ENCODE peak calls at places on chromosomes 7 and 10, in eight cellular contexts. One of them, this sample, is unnamed. For H3K36me3 and H3K4me1, the result is how much of the 10 kb centered on the place peaks cover.

GRCh38 chr10:31645786-31646185 is 282.8 kb downstream of the ARHGAP12 start:
- DNase-seq in Panc1: no peak
- DNase-seq in hepatocyte: no peak
- DNase-seq in neuronal stem cell: no peak
- DNase-seq in stomach: no peak
- DNase-seq in cardiac muscle cell: no peak
- DNase-seq in Peyer's patch: no peak
- DNase-seq in astrocyte: peak
- DNase-seq in this sample: peak

GRCh38 chr10:22717728-22718127 is 3.4 kb upstream of the PIP4K2A start:
- DNase-seq in neuronal stem cell: no peak
- DNase-seq in hepatocyte: no peak
- DNase-seq in Panc1: no peak
- DNase-seq in Peyer's patch: no peak
- DNase-seq in cardiac muscle cell: no peak
- DNase-seq in astrocyte: no peak
- DNase-seq in stomach: no peak
- DNase-seq in this sample: no peak

GRCh38 chr7:2530076-2530967 is 10.7 kb downstream of the LFNG start:
- DNase-seq in hepatocyte: no peak
- DNase-seq in neuronal stem cell: no peak
- DNase-seq in cardiac muscle cell: no peak
- DNase-seq in Peyer's patch: peak
- DNase-seq in stomach: no peak
- DNase-seq in astrocyte: no peak
- DNase-seq in Panc1: no peak
- DNase-seq in this sample: no peak

GRCh38 chr10:126122856-126123255 is 226.5 kb downstream of the FANK1 start:
- DNase-seq in stomach: no peak
- DNase-seq in cardiac muscle cell: no peak
- DNase-seq in hepatocyte: no peak
- DNase-seq in astrocyte: peak
- DNase-seq in neuronal stem cell: no peak
- DNase-seq in Panc1: no peak
- DNase-seq in Peyer's patch: no peak
- DNase-seq in this sample: no peak

GRCh38 chr10:35667971-35668370 is 25.9 kb upstream of the FZD8 start:
- DNase-seq in cardiac muscle cell: no peak
- DNase-seq in Peyer's patch: no peak
- DNase-seq in stomach: no peak
- DNase-seq in Panc1: no peak
- DNase-seq in hepatocyte: no peak
- DNase-seq in neuronal stem cell: no peak
- DNase-seq in astrocyte: no peak
- DNase-seq in this sample: no peak

GRCh38 chr7:7347045-7347444 is 164.7 kb downstream of the C1GALT1 start:
- DNase-seq in hepatocyte: no peak
- DNase-seq in cardiac muscle cell: no peak
- DNase-seq in stomach: no peak
- DNase-seq in astrocyte: no peak
- DNase-seq in Peyer's patch: no peak
- DNase-seq in neuronal stem cell: no peak
- DNase-seq in Panc1: no peak
- DNase-seq in this sample: no peak

GRCh38 chr10:101576229-101576863 is 11.7 kb downstream of the POLL start:
- DNase-seq in stomach: no peak
- DNase-seq in neuronal stem cell: no peak
- DNase-seq in cardiac muscle cell: no peak
- DNase-seq in astrocyte: no peak
- DNase-seq in hepatocyte: no peak
- DNase-seq in Panc1: no peak
- DNase-seq in Peyer's patch: no peak
- DNase-seq in this sample: peak

GRCh38 chr7:82325416-82325815 is 118.2 kb downstream of the CACNA2D1 start:
- DNase-seq in cardiac muscle cell: no peak
- DNase-seq in Peyer's patch: no peak
- DNase-seq in astrocyte: peak
- DNase-seq in neuronal stem cell: no peak
- DNase-seq in stomach: no peak
- DNase-seq in Panc1: no peak
- DNase-seq in hepatocyte: no peak
- DNase-seq in this sample: no peak

GRCh38 chr7:6613706-6614105 is 1.7 kb upstream of the ZNF853 start:
- DNase-seq in Panc1: no peak
- DNase-seq in astrocyte: no peak
- DNase-seq in Peyer's patch: no peak
- DNase-seq in neuronal stem cell: no peak
- DNase-seq in hepatocyte: no peak
- DNase-seq in stomach: no peak
- DNase-seq in cardiac muscle cell: no peak
- DNase-seq in this sample: no peak

GRCh38 chr7:122056977-122057376 is 87.1 kb downstream of the AASS start:
- DNase-seq in astrocyte: no peak
- DNase-seq in cardiac muscle cell: peak
- DNase-seq in neuronal stem cell: no peak
- DNase-seq in stomach: no peak
- DNase-seq in hepatocyte: no peak
- DNase-seq in Panc1: no peak
- DNase-seq in Peyer's patch: no peak
- DNase-seq in this sample: no peak

GRCh38 chr10:47243791-47244190 is 56.2 kb upstream of the GDF10 start:
- DNase-seq in neuronal stem cell: no peak
- DNase-seq in cardiac muscle cell: no peak
- DNase-seq in astrocyte: no peak
- DNase-seq in stomach: no peak
- DNase-seq in Peyer's patch: no peak
- DNase-seq in hepatocyte: no peak
- DNase-seq in Panc1: no peak
- DNase-seq in this sample: no peak

GRCh38 chr10:48406204-48406603 is 99.7 kb downstream of the MAPK8 start:
- DNase-seq in neuronal stem cell: no peak
- DNase-seq in cardiac muscle cell: peak
- DNase-seq in Panc1: peak
- DNase-seq in astrocyte: peak
- DNase-seq in hepatocyte: peak
- DNase-seq in Peyer's patch: no peak
- DNase-seq in stomach: no peak
- DNase-seq in this sample: peak

GRCh38 chr7:128393526-128394330 is 16.1 kb downstream of the IMPDH1 start:
- DNase-seq in cardiac muscle cell: no peak
- DNase-seq in hepatocyte: no peak
- DNase-seq in stomach: no peak
- DNase-seq in Panc1: no peak
- DNase-seq in astrocyte: no peak
- DNase-seq in Peyer's patch: no peak
- DNase-seq in neuronal stem cell: no peak
- DNase-seq in this sample: no peak

GRCh38 chr10:114100848-114101741 is 57.4 kb downstream of the ADRB1 start:
- DNase-seq in Panc1: no peak
- DNase-seq in Peyer's patch: peak
- DNase-seq in astrocyte: peak
- DNase-seq in neuronal stem cell: no peak
- DNase-seq in cardiac muscle cell: peak
- DNase-seq in hepatocyte: peak
- DNase-seq in stomach: no peak
- DNase-seq in this sample: peak

GRCh38 chr10:61465807-61466425 is 12.7 kb upstream of the TMEM26 start:
- DNase-seq in Panc1: no peak
- DNase-seq in hepatocyte: no peak
- DNase-seq in astrocyte: no peak
- DNase-seq in cardiac muscle cell: peak
- DNase-seq in stomach: no peak
- DNase-seq in Peyer's patch: no peak
- DNase-seq in neuronal stem cell: no peak
- DNase-seq in this sample: peak

GRCh38 chr7:55158983-55159382 is 140.2 kb downstream of the EGFR start:
- DNase-seq in astrocyte: no peak
- DNase-seq in hepatocyte: no peak
- DNase-seq in cardiac muscle cell: no peak
- DNase-seq in stomach: no peak
- DNase-seq in Panc1: no peak
- DNase-seq in Peyer's patch: no peak
- DNase-seq in neuronal stem cell: no peak
- DNase-seq in this sample: no peak
- H3K36me3 ChIP-seq in astrocyte: under half
- H3K36me3 ChIP-seq in hepatocyte: under half
- H3K36me3 ChIP-seq in cardiac muscle cell: under half
- H3K36me3 ChIP-seq in stomach: half or more
- H3K36me3 ChIP-seq in Panc1: under half
- H3K36me3 ChIP-seq in Peyer's patch: under half
- H3K36me3 ChIP-seq in neuronal stem cell: under half
- H3K36me3 ChIP-seq in this sample: under half

DNA sequence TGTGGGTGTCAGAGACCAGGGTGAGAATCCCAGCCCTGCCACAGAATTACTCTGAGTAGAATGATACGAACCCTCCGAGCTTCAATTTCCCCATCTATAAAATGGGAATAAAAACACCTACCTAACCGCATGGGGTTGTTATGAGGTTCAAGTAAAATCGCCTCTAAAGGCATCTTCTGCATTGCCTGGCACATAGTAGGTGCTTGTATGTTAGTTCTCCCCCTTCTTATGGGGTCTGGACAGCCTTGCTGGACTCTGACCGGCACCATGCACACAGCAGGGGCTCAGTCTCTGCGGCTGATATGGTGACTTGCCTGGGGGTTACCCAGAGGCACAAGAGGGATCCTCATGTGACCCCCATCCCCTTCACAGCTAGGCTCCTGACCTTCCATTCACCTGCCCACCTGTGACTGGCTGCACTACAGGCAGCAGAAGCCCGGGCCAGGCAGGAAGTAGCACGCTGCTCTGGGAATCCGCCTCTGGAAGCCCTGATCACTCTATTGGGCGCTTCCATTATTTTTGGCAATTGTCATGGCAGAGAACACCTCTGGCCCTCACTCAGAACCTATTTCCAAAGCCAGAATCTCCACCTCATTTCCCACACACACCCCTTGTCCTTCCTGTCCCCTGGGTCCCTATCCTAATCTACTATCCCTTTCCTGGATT is 6.0 kb downstream of the SH3PXD2A start:
- DNase-seq in Panc1: no peak
- DNase-seq in stomach: no peak
- DNase-seq in cardiac muscle cell: no peak
- DNase-seq in neuronal stem cell: no peak
- DNase-seq in Peyer's patch: no peak
- DNase-seq in hepatocyte: no peak
- DNase-seq in astrocyte: no peak
- DNase-seq in this sample: no peak
- H3K4me1 ChIP-seq in Panc1: under half
- H3K4me1 ChIP-seq in stomach: half or more
- H3K4me1 ChIP-seq in cardiac muscle cell: half or more
- H3K4me1 ChIP-seq in neuronal stem cell: under half
- H3K4me1 ChIP-seq in Peyer's patch: under half
- H3K4me1 ChIP-seq in hepatocyte: under half
- H3K4me1 ChIP-seq in astrocyte: under half
- H3K4me1 ChIP-seq in this sample: under half

GRCh38 chr10:1123198-1123597 is 67.0 kb downstream of the WDR37 start:
- DNase-seq in astrocyte: no peak
- DNase-seq in Peyer's patch: no peak
- DNase-seq in neuronal stem cell: no peak
- DNase-seq in Panc1: no peak
- DNase-seq in cardiac muscle cell: peak
- DNase-seq in stomach: no peak
- DNase-seq in hepatocyte: no peak
- DNase-seq in this sample: peak

GRCh38 chr10:1123972-1124371 is 67.8 kb downstream of the WDR37 start:
- DNase-seq in cardiac muscle cell: no peak
- DNase-seq in Panc1: no peak
- DNase-seq in Peyer's patch: no peak
- DNase-seq in hepatocyte: no peak
- DNase-seq in stomach: no peak
- DNase-seq in neuronal stem cell: no peak
- DNase-seq in astrocyte: no peak
- DNase-seq in this sample: no peak

GRCh38 chr10:1120761-1121160 is 64.6 kb downstream of the WDR37 start:
- DNase-seq in stomach: no peak
- DNase-seq in cardiac muscle cell: no peak
- DNase-seq in hepatocyte: no peak
- DNase-seq in neuronal stem cell: no peak
- DNase-seq in Peyer's patch: no peak
- DNase-seq in astrocyte: peak
- DNase-seq in Panc1: no peak
- DNase-seq in this sample: peak

GRCh38 chr10:1121311-1121970 is 65.3 kb downstream of the WDR37 start:
- DNase-seq in Peyer's patch: no peak
- DNase-seq in astrocyte: no peak
- DNase-seq in hepatocyte: no peak
- DNase-seq in neuronal stem cell: no peak
- DNase-seq in cardiac muscle cell: no peak
- DNase-seq in stomach: no peak
- DNase-seq in Panc1: no peak
- DNase-seq in this sample: no peak

GRCh38 chr10:1122349-1122748 is 66.2 kb downstream of the WDR37 start:
- DNase-seq in astrocyte: no peak
- DNase-seq in Peyer's patch: no peak
- DNase-seq in neuronal stem cell: no peak
- DNase-seq in hepatocyte: no peak
- DNase-seq in Panc1: no peak
- DNase-seq in cardiac muscle cell: no peak
- DNase-seq in stomach: no peak
- DNase-seq in this sample: no peak
- H3K36me3 ChIP-seq in astrocyte: under half
- H3K36me3 ChIP-seq in Peyer's patch: under half
- H3K36me3 ChIP-seq in neuronal stem cell: under half
- H3K36me3 ChIP-seq in hepatocyte: under half
- H3K36me3 ChIP-seq in Panc1: under half
- H3K36me3 ChIP-seq in cardiac muscle cell: under half
- H3K36me3 ChIP-seq in stomach: half or more
- H3K36me3 ChIP-seq in this sample: under half

DNA sequence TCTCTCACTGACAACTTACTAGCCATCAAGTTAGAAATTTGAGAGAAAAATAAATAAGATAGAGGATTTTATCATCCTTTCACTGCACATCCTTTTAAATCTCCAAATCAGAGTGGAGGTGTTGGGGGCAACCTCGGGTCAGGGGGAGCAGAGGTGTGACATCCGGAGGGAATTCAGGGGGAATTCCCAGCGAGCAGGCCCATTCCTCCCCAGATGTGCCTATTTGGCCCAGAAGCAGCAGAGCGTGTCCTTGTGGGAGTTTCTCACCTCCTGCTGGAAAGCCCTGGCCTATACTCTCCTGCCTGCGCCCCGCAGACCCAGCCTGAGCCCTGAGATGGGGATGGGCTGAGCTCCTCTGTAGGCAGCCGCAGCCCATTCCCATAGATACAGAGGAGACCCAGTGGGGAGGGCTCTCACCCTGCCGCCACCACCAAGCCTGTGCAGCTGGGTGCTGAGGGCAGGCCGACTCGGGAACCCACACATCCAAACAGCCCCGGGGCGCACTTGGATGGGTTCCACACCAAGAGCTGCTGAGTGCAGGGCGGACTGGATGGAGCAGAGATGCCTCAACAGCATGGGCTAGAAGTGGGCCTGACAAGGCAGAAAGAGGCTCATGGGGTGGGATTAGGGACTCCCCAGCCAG is 124.5 kb downstream of the CXCL12 start:
- DNase-seq in Panc1: no peak
- DNase-seq in cardiac muscle cell: no peak
- DNase-seq in stomach: no peak
- DNase-seq in hepatocyte: no peak
- DNase-seq in astrocyte: no peak
- DNase-seq in neuronal stem cell: no peak
- DNase-seq in Peyer's patch: no peak
- DNase-seq in this sample: no peak
- H3K4me1 ChIP-seq in Panc1: under half
- H3K4me1 ChIP-seq in cardiac muscle cell: under half
- H3K4me1 ChIP-seq in stomach: under half
- H3K4me1 ChIP-seq in hepatocyte: under half
- H3K4me1 ChIP-seq in astrocyte: under half
- H3K4me1 ChIP-seq in neuronal stem cell: under half
- H3K4me1 ChIP-seq in Peyer's patch: under half
- H3K4me1 ChIP-seq in this sample: under half

This sample was measured in fibroblast of lung.